ENCODE peak calls at places on chromosomes 16 and 17, in five cellular contexts. O, E, N, Z and G are unnamed samples.

GRCh38 chr16:15055141-15056053 is 477 bp downstream of the NTAN1 start:
- DNase-seq in E (peak; percentile 71), N (no peak), O (no peak), Z (no peak), G (peak; percentile 81)

GRCh38 chr17:59027750-59028149 is 78.9 kb downstream of the TRIM37 start:
- DNase-seq in O (no peak), N (peak; percentile 6), Z (no peak), E (no peak), G (no peak)

GRCh38 chr17:9628509-9628908 is 16.8 kb upstream of the USP43 start:
- DNase-seq in N (no peak), O (no peak), E (no peak), Z (no peak), G (no peak)

GRCh38 chr17:78798695-78799559 is 16.9 kb upstream of the CYTH1 start:
- DNase-seq in N (peak; percentile 24), O (no peak), Z (no peak), E (peak; percentile 31), G (peak; percentile 27)

GRCh38 chr16:67150058-67150832 is 553 bp downstream of the B3GNT9 start:
- DNase-seq in N (no peak), O (no peak), E (peak; percentile 89), Z (peak; percentile 35), G (peak; percentile 83)

GRCh38 chr17:27870345-27870744 is 22.8 kb downstream of the LYRM9 start:
- DNase-seq in O (no peak), N (no peak), Z (no peak), E (no peak), G (no peak)

GRCh38 chr16:23949630-23950290 is 114.0 kb downstream of the PRKCB start:
- DNase-seq in O (no peak), Z (no peak), N (no peak), E (no peak), G (no peak)

GRCh38 chr16:29290631-29291247 is 115.8 kb downstream of the NPIPB11 start:
- DNase-seq in Z (peak; percentile 37), E (peak; percentile 91), N (peak; percentile 98), O (peak; percentile 98), G (peak; percentile 86)

GRCh38 chr16:2597560-2597902 is 59.7 kb downstream of the PDPK1 start:
- DNase-seq in N (no peak), Z (no peak), O (no peak), E (no peak), G (no peak)

GRCh38 chr17:76461765-76462555 is 5.4 kb upstream of the AANAT start:
- DNase-seq in Z (no peak), N (no peak), O (no peak), E (no peak), G (no peak)

GRCh38 chr16:86671486-86672214 is 93.3 kb downstream of the FOXL1 start:
- DNase-seq in O (no peak), Z (no peak), N (no peak), E (no peak), G (no peak)

GRCh38 chr17:48571024-48571818 is 6.9 kb downstream of the HOXB4 start:
- DNase-seq in N (no peak), Z (no peak), E (no peak), O (no peak), G (no peak)

GRCh38 chr17:2814049-2814448 is 17.8 kb downstream of the RAP1GAP2 start:
- DNase-seq in N (no peak), Z (no peak), E (no peak), O (no peak), G (no peak)

GRCh38 chr16:3469736-3470135 is 25.6 kb downstream of the C16orf90 start:
- DNase-seq in O (no peak), Z (no peak), E (no peak), N (no peak), G (no peak)

GRCh38 chr17:74758846-74759163 is 10.4 kb downstream of the NHERF1 start:
- DNase-seq in N (no peak), Z (no peak), E (no peak), O (no peak), G (no peak)

GRCh38 chr17:67542219-67543114 is 165.4 kb downstream of the PITPNC1 start:
- DNase-seq in N (no peak), Z (no peak), O (no peak), E (no peak), G (no peak)

GRCh38 chr17:34156741-34157589 is 98.1 kb upstream of the CCL2 start:
- DNase-seq in Z (no peak), O (no peak), N (no peak), E (no peak), G (no peak)

GRCh38 chr16:22054847-22055590 is 37.3 kb upstream of the VWA3A start:
- DNase-seq in N (no peak), E (no peak), Z (no peak), O (no peak), G (no peak)

GRCh38 chr16:86258713-86259112 is 251.6 kb upstream of the FOXF1 start:
- DNase-seq in N (no peak), O (no peak), E (no peak), Z (no peak), G (no peak)

GRCh38 chr16:80973991-80974390 is 32.7 kb downstream of the CMC2 start:
- DNase-seq in Z (no peak), O (no peak), N (no peak), E (no peak), G (no peak)

GRCh38 chr17:67549787-67550186 is 167.9 kb upstream of the NOL11 start:
- DNase-seq in N (no peak), E (no peak), Z (no peak), O (no peak), G (no peak)

GRCh38 chr17:40355123-40355803 is 9.3 kb downstream of the GJD3 start:
- DNase-seq in E (peak; percentile 79), N (peak; percentile 51), Z (peak; percentile 67), O (peak; percentile 85), G (peak; percentile 88)

GRCh38 chr17:8846768-8847211 is 20.7 kb downstream of the PIK3R6 start:
- DNase-seq in E (peak; percentile 92), O (no peak), Z (no peak), N (peak; percentile 16), G (peak; percentile 82)

GRCh38 chr16:1414532-1415265 is at the start of gene UNKL:
- DNase-seq in O (peak; percentile 48), N (peak; percentile 28), Z (peak; percentile 75), E (peak; percentile 64), G (peak; percentile 81)

GRCh38 chr17:57418463-57419246 is 162.3 kb downstream of the MSI2 start:
- DNase-seq in N (no peak), E (no peak), Z (no peak), O (no peak), G (no peak)

GRCh38 chr17:34437188-34437587 is 74.2 kb upstream of the CCL1 start:
- DNase-seq in Z (no peak), N (no peak), O (no peak), E (no peak), G (peak; percentile 22)

GRCh38 chr16:86052115-86052670 is 153.2 kb downstream of the IRF8 start:
- DNase-seq in N (no peak), E (no peak), Z (no peak), O (no peak), G (no peak)

GRCh38 chr17:49516190-49516589 is 21.1 kb downstream of the NGFR start:
- DNase-seq in Z (no peak), E (no peak), O (no peak), N (no peak), G (no peak)

GRCh38 chr17:77163001-77163400 is 22.2 kb downstream of the SEC14L1 start:
- DNase-seq in N (no peak), O (no peak), Z (no peak), E (no peak), G (no peak)

GRCh38 chr17:57612202-57613071 is 132.7 kb downstream of the CCDC182 start:
- DNase-seq in O (no peak), N (peak; percentile 45), Z (no peak), E (peak; percentile 91), G (peak; percentile 64)

GRCh38 chr16:89575247-89576172 is at the start of gene CPNE7:
- DNase-seq in Z (no peak), E (no peak), O (no peak), N (no peak), G (peak; percentile 49)

GRCh38 chr17:66331038-66331816 is 28.8 kb downstream of the PRKCA start:
- DNase-seq in N (no peak), E (no peak), O (no peak), Z (no peak), G (no peak)

GRCh38 chr16:89613101-89613953 is at the start of gene DPEP1:
- DNase-seq in N (no peak), O (no peak), E (no peak), Z (no peak), G (peak; percentile 49)

GRCh38 chr17:17999364-18000007 is 26.8 kb downstream of the DRC3 start:
- DNase-seq in E (no peak), N (no peak), O (no peak), Z (no peak), G (no peak)

GRCh38 chr16:65489531-65490023 is 367.7 kb upstream of the CDH11 start:
- DNase-seq in Z (no peak), E (peak; percentile 69), N (no peak), O (no peak), G (no peak)

GRCh38 chr17:68439656-68440290 is 17.5 kb downstream of the WIPI1 start:
- DNase-seq in N (no peak), E (no peak), Z (no peak), O (no peak), G (no peak)

GRCh38 chr16:24463196-24463945 is 76.0 kb upstream of the RBBP6 start:
- DNase-seq in E (peak; percentile 79), O (no peak), N (no peak), Z (no peak), G (no peak)

GRCh38 chr16:25707982-25708583 is 16.3 kb downstream of the HS3ST4 start:
- DNase-seq in E (peak; percentile 77), Z (no peak), N (no peak), O (no peak), G (peak; percentile 80)

GRCh38 chr17:15944720-15945492 is at the start of gene ADORA2B:
- DNase-seq in N (peak; percentile 80), O (no peak), E (peak; percentile 82), Z (peak; percentile 39), G (peak; percentile 83)